ENCODE peak calls at places on chromosomes 13 and 19, in seven cellular contexts. One of them, this sample, is unnamed.

GRCh38 chr13:80131204-80131603 is 209.7 kb downstream of the SPRY2 start:
- DNase-seq in cardiac muscle cell: peak; percentile 86
- DNase-seq in psoas muscle: peak; percentile 87
- DNase-seq in type B pancreatic cell: no peak
- DNase-seq in fibroblast of mammary gland: peak; percentile 76
- DNase-seq in nephron progenitor cell: peak; percentile 77
- DNase-seq in RWPE1: peak; percentile 11
- DNase-seq in this sample: no peak

GRCh38 chr19:37991176-37991835 is 84.3 kb downstream of the SIPA1L3 start:
- DNase-seq in type B pancreatic cell: no peak
- DNase-seq in RWPE1: no peak
- DNase-seq in psoas muscle: no peak
- DNase-seq in nephron progenitor cell: no peak
- DNase-seq in fibroblast of mammary gland: no peak
- DNase-seq in cardiac muscle cell: no peak
- DNase-seq in this sample: no peak

GRCh38 chr13:98751397-98752110 is 918 bp downstream of the SLC15A1 start:
- DNase-seq in fibroblast of mammary gland: peak; percentile 44
- DNase-seq in RWPE1: no peak
- DNase-seq in cardiac muscle cell: peak; percentile 13
- DNase-seq in psoas muscle: no peak
- DNase-seq in type B pancreatic cell: no peak
- DNase-seq in nephron progenitor cell: peak; percentile 26
- DNase-seq in this sample: no peak

GRCh38 chr13:34044660-34045080 is 226.7 kb downstream of the RFC3 start:
- DNase-seq in RWPE1: peak; percentile 59
- DNase-seq in psoas muscle: no peak
- DNase-seq in nephron progenitor cell: no peak
- DNase-seq in fibroblast of mammary gland: peak; percentile 84
- DNase-seq in cardiac muscle cell: no peak
- DNase-seq in type B pancreatic cell: no peak
- DNase-seq in this sample: no peak

GRCh38 chr13:106372199-106373160 is 163.0 kb downstream of the EFNB2 start:
- DNase-seq in type B pancreatic cell: no peak
- DNase-seq in RWPE1: no peak
- DNase-seq in psoas muscle: no peak
- DNase-seq in nephron progenitor cell: no peak
- DNase-seq in fibroblast of mammary gland: peak; percentile 58
- DNase-seq in cardiac muscle cell: no peak
- DNase-seq in this sample: no peak

GRCh38 chr13:108609353-108609752 is 20.1 kb upstream of the MYO16 start:
- DNase-seq in cardiac muscle cell: peak; percentile 21
- DNase-seq in type B pancreatic cell: no peak
- DNase-seq in RWPE1: peak; percentile 6
- DNase-seq in psoas muscle: no peak
- DNase-seq in nephron progenitor cell: no peak
- DNase-seq in fibroblast of mammary gland: peak; percentile 45
- DNase-seq in this sample: no peak

GRCh38 chr19:47158879-47159509 is 28.4 kb downstream of the SAE1 start:
- DNase-seq in psoas muscle: no peak
- DNase-seq in fibroblast of mammary gland: no peak
- DNase-seq in RWPE1: peak; percentile 62
- DNase-seq in type B pancreatic cell: no peak
- DNase-seq in cardiac muscle cell: no peak
- DNase-seq in nephron progenitor cell: no peak
- DNase-seq in this sample: no peak

GRCh38 chr13:23658929-23659541 is 88.8 kb downstream of the TNFRSF19 start:
- DNase-seq in RWPE1: no peak
- DNase-seq in fibroblast of mammary gland: no peak
- DNase-seq in cardiac muscle cell: no peak
- DNase-seq in nephron progenitor cell: no peak
- DNase-seq in type B pancreatic cell: no peak
- DNase-seq in psoas muscle: peak; percentile 49
- DNase-seq in this sample: no peak

GRCh38 chr13:26965976-26966375 is 205.4 kb upstream of the GPR12 start:
- DNase-seq in cardiac muscle cell: no peak
- DNase-seq in fibroblast of mammary gland: peak; percentile 68
- DNase-seq in psoas muscle: peak; percentile 69
- DNase-seq in nephron progenitor cell: no peak
- DNase-seq in type B pancreatic cell: no peak
- DNase-seq in RWPE1: no peak
- DNase-seq in this sample: no peak

GRCh38 chr19:39845621-39846175 is 481 bp downstream of the FBL start:
- DNase-seq in cardiac muscle cell: peak; percentile 32
- DNase-seq in type B pancreatic cell: no peak
- DNase-seq in nephron progenitor cell: peak; percentile 31
- DNase-seq in psoas muscle: no peak
- DNase-seq in fibroblast of mammary gland: no peak
- DNase-seq in RWPE1: peak; percentile 54
- DNase-seq in this sample: no peak

GRCh38 chr19:45125975-45126493 is 33.1 kb downstream of the PPP1R37 start:
- DNase-seq in nephron progenitor cell: peak; percentile 78
- DNase-seq in psoas muscle: peak; percentile 78
- DNase-seq in fibroblast of mammary gland: peak; percentile 54
- DNase-seq in cardiac muscle cell: peak; percentile 75
- DNase-seq in type B pancreatic cell: no peak
- DNase-seq in RWPE1: peak; percentile 37
- DNase-seq in this sample: no peak

GRCh38 chr19:6076675-6077463 is 33.4 kb downstream of the RFX2 start:
- DNase-seq in cardiac muscle cell: no peak
- DNase-seq in RWPE1: peak; percentile 76
- DNase-seq in nephron progenitor cell: no peak
- DNase-seq in fibroblast of mammary gland: peak; percentile 93
- DNase-seq in psoas muscle: no peak
- DNase-seq in type B pancreatic cell: no peak
- DNase-seq in this sample: peak; percentile 85

GRCh38 chr19:11422163-11423068 is 3.3 kb upstream of the RGL3 start:
- DNase-seq in cardiac muscle cell: peak; percentile 34
- DNase-seq in type B pancreatic cell: no peak
- DNase-seq in RWPE1: peak; percentile 94
- DNase-seq in nephron progenitor cell: peak; percentile 70
- DNase-seq in psoas muscle: peak; percentile 86
- DNase-seq in fibroblast of mammary gland: peak; percentile 39
- DNase-seq in this sample: peak; percentile 69

GRCh38 chr13:29359181-29359580 is 236.3 kb downstream of the SLC7A1 start:
- DNase-seq in type B pancreatic cell: no peak
- DNase-seq in psoas muscle: no peak
- DNase-seq in nephron progenitor cell: no peak
- DNase-seq in fibroblast of mammary gland: no peak
- DNase-seq in RWPE1: no peak
- DNase-seq in cardiac muscle cell: no peak
- DNase-seq in this sample: no peak

GRCh38 chr13:57624565-57625435 is 6.7 kb upstream of the PCDH17 start:
- DNase-seq in nephron progenitor cell: peak; percentile 63
- DNase-seq in fibroblast of mammary gland: peak; percentile 62
- DNase-seq in psoas muscle: no peak
- DNase-seq in RWPE1: peak; percentile 25
- DNase-seq in cardiac muscle cell: peak; percentile 87
- DNase-seq in type B pancreatic cell: no peak
- DNase-seq in this sample: no peak

GRCh38 chr13:23899555-23899954 is 2.3 kb upstream of the C1QTNF9B start:
- DNase-seq in nephron progenitor cell: peak; percentile 39
- DNase-seq in cardiac muscle cell: peak; percentile 40
- DNase-seq in fibroblast of mammary gland: peak; percentile 66
- DNase-seq in psoas muscle: no peak
- DNase-seq in RWPE1: peak; percentile 32
- DNase-seq in type B pancreatic cell: no peak
- DNase-seq in this sample: no peak

DNA sequence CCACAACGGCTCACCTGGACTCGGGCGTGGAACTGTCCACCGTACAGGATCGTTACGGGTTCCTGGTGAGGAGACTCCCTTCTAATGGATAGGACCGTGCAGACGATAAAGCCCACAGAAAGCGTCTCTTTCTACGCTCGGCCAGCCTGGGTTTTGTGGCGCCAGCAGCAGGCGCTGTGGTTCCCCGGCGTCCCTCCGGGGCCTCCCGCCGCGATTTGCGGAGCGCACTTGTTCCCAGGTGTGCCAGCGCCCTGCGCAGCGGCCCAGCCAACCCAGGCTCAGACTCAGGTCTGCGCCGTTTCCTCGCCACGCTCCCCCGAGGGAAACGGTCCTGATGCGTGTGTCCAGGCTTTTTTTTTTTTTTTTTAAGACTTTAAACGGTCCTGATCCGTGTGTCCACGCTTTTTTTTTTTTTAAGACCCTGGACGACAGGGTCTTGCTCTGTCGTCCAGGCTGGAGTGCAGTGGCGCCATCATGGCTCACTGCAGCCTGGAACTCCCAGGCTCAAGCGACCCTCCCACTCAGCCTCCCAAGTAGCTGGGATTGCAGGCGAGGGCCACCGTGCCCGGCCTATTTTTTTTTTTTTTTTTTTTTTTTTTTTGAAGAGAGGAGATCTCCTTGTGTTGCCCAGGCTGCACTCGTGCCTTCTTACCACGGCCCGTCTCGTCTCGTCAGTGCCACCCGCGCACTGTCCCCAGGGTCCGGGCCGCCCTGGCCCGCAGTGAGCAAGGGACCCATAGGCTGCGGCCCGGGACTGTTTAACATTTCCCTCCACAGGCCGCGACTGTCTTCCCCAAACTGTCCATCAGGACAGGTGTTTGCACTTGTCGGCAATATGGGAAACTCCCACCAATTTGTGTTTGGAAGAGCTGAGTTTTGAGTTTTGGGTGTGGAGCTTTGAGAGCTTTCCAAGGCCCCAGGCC is 23.8 kb downstream of the GJA3 start:
- DNase-seq in RWPE1: no peak
- DNase-seq in cardiac muscle cell: no peak
- DNase-seq in nephron progenitor cell: peak; percentile 54
- DNase-seq in fibroblast of mammary gland: peak; percentile 19
- DNase-seq in psoas muscle: no peak
- DNase-seq in type B pancreatic cell: peak; percentile 68
- DNase-seq in this sample: no peak
- TF ChIP-seq CTCF in RWPE1: peak; percentile 31
- TF ChIP-seq CTCF in cardiac muscle cell: peak; percentile 51
- TF ChIP-seq CTCF in nephron progenitor cell: peak; percentile 18
- TF ChIP-seq CTCF in fibroblast of mammary gland: peak; percentile 45
- TF ChIP-seq CTCF in psoas muscle: peak; percentile 6
- TF ChIP-seq CTCF in type B pancreatic cell: peak; percentile 52
- TF ChIP-seq CTCF in this sample: peak; percentile 26

GRCh38 chr13:110714798-110715394 is 1.4 kb downstream of the ING1 start:
- DNase-seq in type B pancreatic cell: peak; percentile 73
- DNase-seq in psoas muscle: peak; percentile 78
- DNase-seq in cardiac muscle cell: peak; percentile 63
- DNase-seq in fibroblast of mammary gland: peak; percentile 34
- DNase-seq in RWPE1: no peak
- DNase-seq in nephron progenitor cell: peak; percentile 63
- DNase-seq in this sample: no peak

GRCh38 chr13:110716235-110716505 is 2.7 kb downstream of the ING1 start:
- DNase-seq in cardiac muscle cell: peak; percentile 59
- DNase-seq in fibroblast of mammary gland: peak; percentile 43
- DNase-seq in nephron progenitor cell: no peak
- DNase-seq in RWPE1: no peak
- DNase-seq in psoas muscle: peak; percentile 83
- DNase-seq in type B pancreatic cell: no peak
- DNase-seq in this sample: no peak

GRCh38 chr13:110713642-110713952 is at the start of gene ING1:
- DNase-seq in fibroblast of mammary gland: no peak
- DNase-seq in RWPE1: no peak
- DNase-seq in psoas muscle: no peak
- DNase-seq in type B pancreatic cell: no peak
- DNase-seq in nephron progenitor cell: no peak
- DNase-seq in cardiac muscle cell: no peak
- DNase-seq in this sample: no peak

GRCh38 chr13:110713981-110714797 is 689 bp downstream of the ING1 start:
- DNase-seq in cardiac muscle cell: peak; percentile 70
- DNase-seq in fibroblast of mammary gland: peak; percentile 31
- DNase-seq in nephron progenitor cell: peak; percentile 58
- DNase-seq in RWPE1: peak; percentile 29
- DNase-seq in psoas muscle: peak; percentile 78
- DNase-seq in type B pancreatic cell: no peak
- DNase-seq in this sample: no peak

GRCh38 chr13:110715395-110716234 is 2.1 kb downstream of the ING1 start:
- DNase-seq in nephron progenitor cell: peak; percentile 96
- DNase-seq in type B pancreatic cell: peak; percentile 97
- DNase-seq in fibroblast of mammary gland: peak; percentile 99
- DNase-seq in RWPE1: peak; percentile 92
- DNase-seq in cardiac muscle cell: peak; percentile 99
- DNase-seq in psoas muscle: peak; percentile 99
- DNase-seq in this sample: peak; percentile 99
- TF ChIP-seq CTCF in nephron progenitor cell: no peak
- TF ChIP-seq CTCF in type B pancreatic cell: peak; percentile 28
- TF ChIP-seq CTCF in fibroblast of mammary gland: no peak
- TF ChIP-seq CTCF in RWPE1: no peak
- TF ChIP-seq CTCF in cardiac muscle cell: peak; percentile 28
- TF ChIP-seq CTCF in psoas muscle: peak; percentile 21
- TF ChIP-seq CTCF in this sample: no peak

GRCh38 chr13:37075164-37075563 is 15.7 kb upstream of the SUPT20H start:
- DNase-seq in fibroblast of mammary gland: no peak
- DNase-seq in cardiac muscle cell: no peak
- DNase-seq in nephron progenitor cell: no peak
- DNase-seq in type B pancreatic cell: no peak
- DNase-seq in RWPE1: no peak
- DNase-seq in psoas muscle: no peak
- DNase-seq in this sample: no peak

GRCh38 chr13:37072024-37072423 is 12.5 kb upstream of the SUPT20H start:
- DNase-seq in RWPE1: no peak
- DNase-seq in psoas muscle: no peak
- DNase-seq in nephron progenitor cell: no peak
- DNase-seq in type B pancreatic cell: no peak
- DNase-seq in fibroblast of mammary gland: peak; percentile 4
- DNase-seq in cardiac muscle cell: no peak
- DNase-seq in this sample: no peak

GRCh38 chr13:37076818-37077217 is 17.3 kb upstream of the SUPT20H start:
- DNase-seq in type B pancreatic cell: no peak
- DNase-seq in fibroblast of mammary gland: no peak
- DNase-seq in nephron progenitor cell: no peak
- DNase-seq in RWPE1: no peak
- DNase-seq in psoas muscle: no peak
- DNase-seq in cardiac muscle cell: no peak
- DNase-seq in this sample: no peak

GRCh38 chr13:37070956-37071355 is 11.5 kb upstream of the SUPT20H start:
- DNase-seq in psoas muscle: no peak
- DNase-seq in nephron progenitor cell: no peak
- DNase-seq in type B pancreatic cell: no peak
- DNase-seq in cardiac muscle cell: no peak
- DNase-seq in fibroblast of mammary gland: peak; percentile 72
- DNase-seq in RWPE1: no peak
- DNase-seq in this sample: no peak

DNA sequence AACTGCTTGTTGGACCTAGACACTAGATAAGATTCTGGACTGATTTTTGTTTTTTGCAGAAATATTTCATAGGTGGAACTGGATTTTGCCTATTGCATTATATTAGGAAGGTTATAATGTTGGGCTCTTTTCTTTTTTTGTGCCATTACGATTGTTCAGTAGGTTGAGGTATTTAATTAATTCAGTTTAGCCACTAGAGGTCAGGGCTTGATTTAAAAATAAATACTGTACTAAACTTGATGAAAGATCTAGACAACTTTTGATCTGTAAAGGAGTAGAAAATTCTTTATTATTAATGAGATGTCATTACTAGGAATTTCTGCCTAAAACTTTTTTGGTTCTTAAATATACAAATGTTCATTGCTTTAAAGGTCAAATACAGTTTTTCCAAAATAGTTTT is 15.2 kb upstream of the SUPT20H start:
- DNase-seq in cardiac muscle cell: peak; percentile 9
- DNase-seq in RWPE1: peak; percentile 14
- DNase-seq in type B pancreatic cell: no peak
- DNase-seq in fibroblast of mammary gland: peak; percentile 55
- DNase-seq in nephron progenitor cell: no peak
- DNase-seq in psoas muscle: no peak
- DNase-seq in this sample: no peak
- TF ChIP-seq CTCF in cardiac muscle cell: peak; percentile 35
- TF ChIP-seq CTCF in RWPE1: peak; percentile 59
- TF ChIP-seq CTCF in type B pancreatic cell: peak; percentile 65
- TF ChIP-seq CTCF in fibroblast of mammary gland: peak; percentile 37
- TF ChIP-seq CTCF in nephron progenitor cell: peak; percentile 30
- TF ChIP-seq CTCF in psoas muscle: peak; percentile 46
- TF ChIP-seq CTCF in this sample: peak; percentile 67

GRCh38 chr13:111061338-111062045 is 53.6 kb upstream of the ARHGEF7 start:
- DNase-seq in psoas muscle: no peak
- DNase-seq in cardiac muscle cell: no peak
- DNase-seq in type B pancreatic cell: no peak
- DNase-seq in fibroblast of mammary gland: no peak
- DNase-seq in RWPE1: no peak
- DNase-seq in nephron progenitor cell: no peak
- DNase-seq in this sample: no peak
- TF ChIP-seq CTCF in psoas muscle: no peak
- TF ChIP-seq CTCF in cardiac muscle cell: no peak
- TF ChIP-seq CTCF in type B pancreatic cell: no peak
- TF ChIP-seq CTCF in fibroblast of mammary gland: no peak
- TF ChIP-seq CTCF in RWPE1: no peak
- TF ChIP-seq CTCF in nephron progenitor cell: no peak
- TF ChIP-seq CTCF in this sample: no peak

This sample was measured in CD14-positive monocyte.